ENCODE peak calls at places on chromosome 12, in six cellular contexts. T is activated naive CD8-positive, alpha-beta T cell treated with anti-CD3 and anti-CD28 coated beads, Interleukin-2, amount 50 U/mL, for 16 hours; O is stimulated activated CD8-positive, alpha-beta memory T cell treated with anti-CD3 and anti-CD28 coated beads, Interleukin-4, amount 100 ng/mL, for 24 hours; H is upper lobe of left lung; N is effector memory CD8-positive, alpha-beta T cell; A is glutamatergic neuron. J is an unnamed sample.

GRCh38 chr12:2891240-2892053 is 756 bp downstream of the TULP3 start:
- DNase-seq in N (no peak), A (peak), H (no peak), T (no peak), O (no peak), J (no peak)

GRCh38 chr12:58541300-58541690 is 379.0 kb downstream of the LRIG3 start:
- DNase-seq in A (no peak), T (no peak), N (no peak), H (no peak), O (no peak), J (no peak)

GRCh38 chr12:110141389-110141788 is 17.2 kb downstream of the IFT81 start:
- DNase-seq in A (no peak), O (no peak), N (no peak), H (no peak), T (no peak), J (no peak)

GRCh38 chr12:93667672-93668071 is 9.5 kb upstream of the CRADD start:
- DNase-seq in N (no peak), O (no peak), A (no peak), T (no peak), H (no peak), J (no peak)

GRCh38 chr12:57309420-57309819 is 58.4 kb upstream of the STAC3 start:
- DNase-seq in O (no peak), A (no peak), T (no peak), H (no peak), N (no peak), J (no peak)

GRCh38 chr12:2082321-2082720 is 29.5 kb downstream of the CACNA1C start:
- DNase-seq in A (no peak), O (no peak), N (no peak), T (no peak), H (no peak), J (no peak)

GRCh38 chr12:83945871-83946270 is 966.7 kb downstream of the SLC6A15 start:
- DNase-seq in H (no peak), N (no peak), A (no peak), T (no peak), O (no peak), J (no peak)

GRCh38 chr12:14243941-14244340 is 121.5 kb upstream of the ATF7IP start:
- DNase-seq in H (no peak), A (no peak), O (no peak), N (no peak), T (no peak), J (no peak)

GRCh38 chr12:93089805-93090569 is 160.9 kb upstream of the EEA1 start:
- DNase-seq in O (no peak), T (no peak), A (no peak), N (no peak), H (no peak), J (no peak)

GRCh38 chr12:84978921-84979320 is 57.2 kb downstream of the TSPAN19 start:
- DNase-seq in O (no peak), A (no peak), H (no peak), T (no peak), N (no peak), J (no peak)

J was measured in natural killer cell.